ENCODE peak calls at places on chromosomes 12 and 14, in nine cellular contexts. H, P, S, R, G, I, U, K and Y are unnamed samples.

GRCh38 chr14:64569108-64570045 is 19.6 kb downstream of the PPP1R36 start:
- DNase-seq in H (no peak), P (no peak), S (peak), R (no peak), G (peak), I (peak), U (no peak), K (no peak), Y (no peak)

GRCh38 chr12:48198619-48198973 is 4.5 kb downstream of the OR10AD1 start:
- DNase-seq in H (no peak), P (no peak), S (peak), R (no peak), G (no peak), I (no peak), U (no peak), K (peak), Y (no peak)

GRCh38 chr12:93979189-93979588 is 169.2 kb upstream of the PLXNC1 start:
- DNase-seq in H (no peak), P (peak), S (no peak), R (peak), G (no peak), I (no peak), U (no peak), K (peak), Y (no peak)

GRCh38 chr14:98503086-98503815 is 768.7 kb downstream of the BCL11B start:
- DNase-seq in H (no peak), P (no peak), S (no peak), R (no peak), G (no peak), I (no peak), U (no peak), K (no peak), Y (no peak)

GRCh38 chr12:47317182-47317915 is 237.6 kb upstream of the AMIGO2 start:
- DNase-seq in H (no peak), P (peak), S (no peak), R (no peak), G (no peak), I (no peak), U (no peak), K (peak), Y (no peak)

GRCh38 chr12:25131270-25131669 is 63.7 kb downstream of the DNAI7 start:
- DNase-seq in H (no peak), P (no peak), S (no peak), R (no peak), G (no peak), I (no peak), U (no peak), K (no peak), Y (no peak)

GRCh38 chr12:68904351-68904982 is 28.5 kb downstream of the CPM start:
- DNase-seq in H (no peak), P (no peak), S (no peak), R (no peak), G (no peak), I (no peak), U (no peak), K (no peak), Y (no peak)

GRCh38 chr14:102229071-102229738 is 75.8 kb downstream of the MOK start:
- DNase-seq in H (no peak), P (no peak), S (no peak), R (no peak), G (no peak), I (no peak), U (no peak), K (no peak), Y (no peak)

GRCh38 chr12:121917950-121918678 is at the start of gene CFAP251:
- DNase-seq in H (peak), P (peak), S (peak), R (peak), G (no peak), I (no peak), U (peak), K (peak), Y (peak)

GRCh38 chr14:58912287-58912686 is 274.5 kb downstream of the DACT1 start:
- DNase-seq in H (no peak), P (no peak), S (no peak), R (no peak), G (no peak), I (no peak), U (no peak), K (no peak), Y (no peak)

GRCh38 chr12:98274430-98275130 is 240.8 kb upstream of the TMPO start:
- DNase-seq in H (no peak), P (peak), S (no peak), R (no peak), G (no peak), I (no peak), U (no peak), K (peak), Y (no peak)

GRCh38 chr14:23639891-23640523 is 3.8 kb downstream of the DHRS2 start:
- DNase-seq in H (no peak), P (no peak), S (no peak), R (no peak), G (no peak), I (no peak), U (no peak), K (no peak), Y (no peak)

GRCh38 chr12:8905546-8905945 is 8.8 kb upstream of the PHC1 start:
- DNase-seq in H (no peak), P (no peak), S (no peak), R (no peak), G (no peak), I (no peak), U (no peak), K (no peak), Y (no peak)

GRCh38 chr12:88242161-88242925 is 100.2 kb downstream of the TMTC3 start:
- DNase-seq in H (no peak), P (no peak), S (peak), R (peak), G (peak), I (peak), U (no peak), K (peak), Y (no peak)

GRCh38 chr12:40208707-40209106 is 16.1 kb upstream of the LRRK2 start:
- DNase-seq in H (no peak), P (no peak), S (peak), R (no peak), G (no peak), I (no peak), U (no peak), K (peak), Y (no peak)

GRCh38 chr12:100545092-100545491 is 28.4 kb upstream of the GAS2L3 start:
- DNase-seq in H (no peak), P (no peak), S (no peak), R (no peak), G (no peak), I (no peak), U (no peak), K (no peak), Y (no peak)

GRCh38 chr12:18752280-18752920 is 14.5 kb downstream of the CAPZA3 start:
- DNase-seq in H (no peak), P (no peak), S (peak), R (no peak), G (peak), I (peak), U (no peak), K (no peak), Y (no peak)

GRCh38 chr12:27973487-27973890 is 956 bp upstream of the PTHLH start:
- DNase-seq in H (no peak), P (no peak), S (no peak), R (no peak), G (no peak), I (no peak), U (no peak), K (no peak), Y (no peak)

GRCh38 chr12:53224897-53225634 is 6.9 kb downstream of the RARG start:
- DNase-seq in H (no peak), P (no peak), S (no peak), R (no peak), G (no peak), I (no peak), U (no peak), K (no peak), Y (no peak)

GRCh38 chr12:106387847-106388246 is 30.3 kb downstream of the POLR3B start:
- DNase-seq in H (no peak), P (no peak), S (no peak), R (no peak), G (no peak), I (no peak), U (no peak), K (no peak), Y (no peak)

GRCh38 chr14:92400579-92401444 is 77.8 kb downstream of the SLC24A4 start:
- DNase-seq in H (no peak), P (peak), S (peak), R (no peak), G (no peak), I (no peak), U (no peak), K (peak), Y (no peak)

GRCh38 chr14:65200454-65200853 is 98.1 kb upstream of the MAX start:
- DNase-seq in H (no peak), P (no peak), S (no peak), R (no peak), G (no peak), I (no peak), U (no peak), K (no peak), Y (no peak)